ENCODE peak calls at places on chromosomes 13 and 19, in four cellular contexts. I is GF-D8; G is activated CD8-positive, alpha-beta T cell treated with anti-CD3 and anti-CD28 coated beads, Interleukin-2, amount 10 ng/mL, durations not matched to agents 7 days and 5 days; K is ELF-1. M is an unnamed sample.

GRCh38 chr13:59061621-59062020 is 1102.1 kb downstream of the DIAPH3 start:
- DNase-seq in I (no peak), G (no peak), K (no peak), M (no peak)

GRCh38 chr19:54017266-54017665 is 25.8 kb downstream of the CACNG6 start:
- DNase-seq in I (no peak), G (no peak), K (peak; percentile 37), M (no peak)

GRCh38 chr19:33064778-33065550 is at the start of gene RHPN2:
- DNase-seq in I (no peak), G (peak; percentile 64), K (peak; percentile 67), M (peak; percentile 85)

GRCh38 chr13:71877280-71877653 is 10.3 kb upstream of the DACH1 start:
- DNase-seq in I (no peak), G (no peak), K (peak; percentile 84), M (no peak)

GRCh38 chr13:85725433-85725832 is 73.8 kb downstream of the SLITRK6 start:
- DNase-seq in I (no peak), G (no peak), K (no peak), M (no peak)

GRCh38 chr19:38266981-38267597 is 2.7 kb downstream of the SPINT2 start:
- DNase-seq in I (no peak), G (no peak), K (peak; percentile 44), M (peak; percentile 55)

GRCh38 chr13:100344544-100344943 is 244.0 kb downstream of the GGACT start:
- DNase-seq in I (no peak), G (no peak), K (no peak), M (no peak)

GRCh38 chr13:99357920-99358319 is 50.7 kb upstream of the GPR183 start:
- DNase-seq in I (no peak), G (no peak), K (no peak), M (no peak)

GRCh38 chr19:29484876-29485275 is 40.9 kb upstream of the VSTM2B start:
- DNase-seq in I (no peak), G (no peak), K (no peak), M (no peak)

GRCh38 chr13:75717525-75717924 is 81.4 kb downstream of the LMO7 start:
- DNase-seq in I (no peak), G (no peak), K (no peak), M (no peak)

GRCh38 chr13:30257433-30258099 is 49.8 kb downstream of the KATNAL1 start:
- DNase-seq in I (no peak), G (no peak), K (peak; percentile 62), M (peak; percentile 75)

GRCh38 chr13:62014299-62014698 is 598.6 kb upstream of the PCDH20 start:
- DNase-seq in I (no peak), G (no peak), K (no peak), M (peak; percentile 6)

GRCh38 chr13:44104969-44105368 is 225.3 kb downstream of the LACC1 start:
- DNase-seq in I (no peak), G (no peak), K (no peak), M (peak; percentile 93)

GRCh38 chr13:25881946-25882574 is 169.8 kb downstream of the SHISA2 start:
- DNase-seq in I (no peak), G (no peak), K (peak; percentile 85), M (no peak)

GRCh38 chr13:107373551-107373950 is 805.6 kb upstream of the ARGLU1 start:
- DNase-seq in I (no peak), G (no peak), K (peak; percentile 22), M (peak; percentile 75)

GRCh38 chr13:101511766-101512165 is 59.3 kb downstream of the ITGBL1 start:
- DNase-seq in I (no peak), G (no peak), K (no peak), M (no peak)

GRCh38 chr13:39317284-39317683 is 279.0 kb downstream of the NHLRC3 start:
- DNase-seq in I (no peak), G (no peak), K (no peak), M (peak; percentile 86)

GRCh38 chr13:108158746-108159145 is 56.6 kb downstream of the LIG4 start:
- DNase-seq in I (no peak), G (no peak), K (no peak), M (no peak)